ENCODE peak calls at places on chromosomes 2 and 18, in seven cellular contexts. E is foreskin fibroblast, Q is OCI-LY7, M is HL-60, O is Calu3, U is spleen, J is sigmoid colon. H is an unnamed sample.

GRCh38 chr2:88038263-88039105 is 17.1 kb downstream of the KRCC1 start:
- DNase-seq in E (peak), Q (no peak), M (no peak), O (no peak), U (no peak), J (no peak), H (no peak)

GRCh38 chr2:220147186-220147585 is 519.8 kb downstream of the SLC4A3 start:
- DNase-seq in E (peak), Q (no peak), M (no peak), O (no peak), U (no peak), J (no peak), H (no peak)

GRCh38 chr2:64017811-64018714 is 1.2 kb downstream of the VPS54 start:
- DNase-seq in E (no peak), Q (peak), M (peak), O (no peak), U (no peak), J (no peak), H (no peak)

GRCh38 chr18:59593291-59593717 is 103.9 kb downstream of the CCBE1 start:
- DNase-seq in E (peak), Q (no peak), M (no peak), O (no peak), U (no peak), J (no peak), H (no peak)

GRCh38 chr18:37484893-37485834 is 80.4 kb downstream of the CELF4 start:
- DNase-seq in E (peak), Q (no peak), M (peak), O (peak), U (no peak), J (no peak), H (peak)

GRCh38 chr2:109260886-109261700 is 132.1 kb downstream of the SH3RF3 start:
- DNase-seq in E (no peak), Q (no peak), M (peak), O (no peak), U (peak), J (peak), H (no peak)

GRCh38 chr2:7692657-7693161 is 775.5 kb downstream of the RNF144A start:
- DNase-seq in E (peak), Q (no peak), M (no peak), O (no peak), U (no peak), J (peak), H (no peak)

GRCh38 chr2:162053808-162054155 is 20.2 kb downstream of the DPP4 start:
- DNase-seq in E (no peak), Q (no peak), M (no peak), O (no peak), U (no peak), J (no peak), H (no peak)

GRCh38 chr2:224983719-224984388 is 58.4 kb downstream of the DOCK10 start:
- DNase-seq in E (peak), Q (no peak), M (no peak), O (no peak), U (no peak), J (no peak), H (no peak)

GRCh38 chr2:172128484-172128883 is 25.8 kb upstream of the DLX2 start:
- DNase-seq in E (no peak), Q (no peak), M (no peak), O (no peak), U (no peak), J (no peak), H (no peak)

GRCh38 chr18:10715791-10716190 is 190.0 kb downstream of the NAPG start:
- DNase-seq in E (peak), Q (no peak), M (no peak), O (peak), U (no peak), J (peak), H (no peak)

GRCh38 chr18:22606563-22607283 is 189.0 kb upstream of the CTAGE1 start:
- DNase-seq in E (no peak), Q (no peak), M (no peak), O (no peak), U (no peak), J (no peak), H (no peak)

GRCh38 chr2:9382604-9383235 is 40.6 kb downstream of the ITGB1BP1 start:
- DNase-seq in E (no peak), Q (no peak), M (no peak), O (no peak), U (no peak), J (peak), H (no peak)

GRCh38 chr2:105765415-105766299 is 20.9 kb downstream of the NCK2 start:
- DNase-seq in E (no peak), Q (no peak), M (no peak), O (no peak), U (no peak), J (no peak), H (no peak)

GRCh38 chr2:9970386-9971044 is 19.0 kb downstream of the GRHL1 start:
- DNase-seq in E (no peak), Q (no peak), M (no peak), O (no peak), U (no peak), J (no peak), H (no peak)

GRCh38 chr18:7038330-7038846 is 79.2 kb downstream of the LAMA1 start:
- DNase-seq in E (peak), Q (peak), M (no peak), O (peak), U (no peak), J (peak), H (no peak)

GRCh38 chr2:64859208-64860161 is 129.7 kb upstream of the SLC1A4 start:
- DNase-seq in E (peak), Q (no peak), M (peak), O (peak), U (peak), J (peak), H (peak)

GRCh38 chr2:95525294-95526035 is 40.9 kb upstream of the TRIM43B start:
- DNase-seq in E (no peak), Q (no peak), M (no peak), O (peak), U (no peak), J (no peak), H (peak)

GRCh38 chr2:95524195-95524594 is 39.6 kb upstream of the TRIM43B start:
- DNase-seq in E (no peak), Q (no peak), M (no peak), O (no peak), U (no peak), J (no peak), H (no peak)

GRCh38 chr2:95531254-95531771 is 46.8 kb upstream of the TRIM43B start:
- DNase-seq in E (no peak), Q (no peak), M (no peak), O (no peak), U (no peak), J (no peak), H (no peak)

GRCh38 chr2:95530734-95531133 is 46.2 kb upstream of the TRIM43B start:
- DNase-seq in E (no peak), Q (no peak), M (no peak), O (no peak), U (no peak), J (no peak), H (peak)

DNA sequence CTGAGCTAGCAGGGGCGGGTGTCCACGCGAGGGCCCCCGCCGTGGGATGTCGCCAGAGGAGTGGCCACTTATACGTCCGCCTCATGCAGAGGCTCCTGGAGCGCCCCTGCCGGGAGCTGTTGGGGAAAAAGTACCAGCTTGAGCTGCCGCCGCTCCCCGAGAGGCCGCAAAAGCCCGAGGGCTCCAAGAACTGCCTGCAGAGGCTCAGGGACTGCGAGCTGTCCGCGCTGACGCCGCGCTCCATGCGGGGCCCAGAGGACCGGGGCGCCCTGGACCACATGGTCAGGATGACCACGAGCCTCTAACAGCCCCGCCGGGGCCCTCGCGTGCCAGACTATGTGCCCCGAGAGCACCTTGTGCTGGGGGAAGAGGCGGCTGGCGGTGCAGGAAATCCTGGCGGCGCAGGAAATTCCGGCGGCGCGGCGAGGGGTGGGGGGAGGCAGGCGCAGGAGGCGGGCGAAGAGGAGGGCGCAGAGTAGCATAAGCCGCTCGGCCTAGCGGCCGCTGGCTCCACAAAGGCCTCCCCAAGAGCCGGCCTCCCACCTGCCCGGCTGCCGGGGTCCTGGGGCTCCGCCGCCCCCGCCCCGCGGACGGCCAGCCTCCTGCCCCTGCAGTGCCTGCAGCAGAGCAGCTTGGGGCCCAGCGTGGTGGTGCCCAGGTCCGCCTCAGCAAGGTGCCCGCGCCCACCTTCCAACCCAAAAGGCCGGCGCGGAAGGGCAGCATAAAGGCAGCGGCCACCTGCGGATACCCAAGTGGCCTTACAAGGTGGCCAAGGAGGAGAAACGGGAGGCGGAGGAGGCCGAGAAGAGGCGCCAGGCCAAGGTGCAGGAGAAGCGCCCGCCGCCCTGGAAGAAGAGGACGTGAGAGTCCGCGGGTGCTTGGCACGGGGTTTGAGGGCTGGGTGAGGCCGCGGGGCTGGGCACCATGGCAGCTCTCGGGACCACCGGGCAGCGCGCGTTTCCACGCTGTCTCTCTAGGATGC is 42.1 kb upstream of the TRIM43B start:
- DNase-seq in E (peak), Q (no peak), M (no peak), O (peak), U (peak), J (peak), H (peak)
- TF ChIP-seq CTCF in E (peak), Q (no peak), M (no peak), O (peak), U (no peak), J (peak), H (peak)

DNA sequence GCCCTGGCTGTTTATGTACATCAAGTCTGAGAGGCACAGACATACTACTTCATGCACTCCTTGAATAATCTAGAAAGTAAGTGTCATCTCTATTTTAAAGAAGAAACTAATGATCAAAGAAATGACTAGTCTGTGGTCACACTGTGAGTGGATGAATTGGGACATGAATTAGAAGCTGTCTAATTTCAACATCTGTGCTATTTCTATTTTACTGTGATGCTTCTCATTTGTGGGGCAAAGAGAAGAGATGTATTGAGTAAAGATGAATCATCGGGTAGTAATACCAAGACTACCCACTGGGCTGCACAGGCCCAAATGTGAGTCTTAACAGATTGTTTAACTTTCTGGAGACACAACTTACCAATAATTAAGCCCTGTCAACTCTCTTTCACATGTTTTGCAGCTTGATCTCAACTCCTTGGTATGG is 42.4 kb upstream of the MTIF2 start:
- DNase-seq in E (peak), Q (peak), M (no peak), O (no peak), U (no peak), J (no peak), H (peak)
- TF ChIP-seq CTCF in E (peak), Q (peak), M (peak), O (peak), U (no peak), J (no peak), H (no peak)

DNA sequence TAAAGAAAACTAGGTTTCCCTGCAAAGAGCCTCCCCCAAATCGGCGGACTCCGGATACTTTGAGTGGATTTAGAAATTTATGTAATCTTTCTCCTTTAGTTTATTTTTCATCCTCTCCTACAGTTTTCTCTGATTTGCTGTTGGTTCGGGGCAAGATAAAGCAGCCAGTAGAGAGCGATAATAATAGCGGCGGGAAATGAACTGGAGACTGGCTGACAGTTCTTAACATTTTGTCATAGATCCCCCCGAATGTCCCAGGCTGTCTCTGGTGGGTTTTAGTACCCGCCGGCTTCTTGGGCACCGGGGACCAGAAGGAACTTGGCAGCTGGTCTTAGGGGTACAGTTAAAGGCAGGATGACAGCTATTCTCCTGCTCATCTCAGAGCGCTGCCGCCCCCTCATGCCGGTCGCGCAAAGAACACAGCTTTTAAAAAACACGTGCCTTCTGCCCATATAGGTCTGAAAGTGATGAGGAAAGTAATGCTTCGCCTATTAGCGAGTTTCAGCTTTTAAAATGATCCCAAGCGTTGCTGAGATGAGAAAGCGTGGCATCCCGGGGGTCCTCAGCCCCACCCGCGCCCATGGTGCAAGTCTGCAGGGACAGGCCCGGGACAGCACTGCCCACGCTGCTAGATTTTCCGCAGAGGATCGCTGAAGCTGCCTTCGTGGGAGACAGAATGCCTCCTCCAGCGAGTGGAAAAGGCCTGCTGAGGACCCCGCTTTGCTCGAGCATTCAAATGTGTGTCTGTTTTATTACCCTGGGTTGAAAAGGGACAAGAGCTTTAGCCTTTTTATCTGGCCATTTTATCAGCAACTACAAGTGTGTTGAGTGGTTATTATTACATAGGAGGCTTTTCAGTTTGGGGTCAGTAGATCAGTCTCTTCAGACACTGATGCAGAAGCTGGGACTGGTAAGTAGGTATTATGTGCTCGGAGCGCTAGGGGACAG is 3.8 kb downstream of the ONECUT2 start:
- DNase-seq in E (no peak), Q (no peak), M (peak), O (peak), U (no peak), J (no peak), H (peak)
- TF ChIP-seq CTCF in E (no peak), Q (peak), M (no peak), O (no peak), U (no peak), J (no peak), H (no peak)

GRCh38 chr2:27489118-27489497 is 435 bp downstream of the IFT172 start:
- DNase-seq in E (no peak), Q (peak), M (no peak), O (peak), U (no peak), J (no peak), H (no peak)
- TF ChIP-seq CTCF in E (no peak), Q (peak), M (no peak), O (no peak), U (no peak), J (no peak), H (no peak)

GRCh38 chr18:44582432-44582831 is 98.3 kb upstream of the SETBP1 start:
- DNase-seq in E (no peak), Q (no peak), M (no peak), O (no peak), U (no peak), J (no peak), H (no peak)
- TF ChIP-seq CTCF in E (no peak), Q (no peak), M (no peak), O (no peak), U (no peak), J (no peak), H (no peak)

DNA sequence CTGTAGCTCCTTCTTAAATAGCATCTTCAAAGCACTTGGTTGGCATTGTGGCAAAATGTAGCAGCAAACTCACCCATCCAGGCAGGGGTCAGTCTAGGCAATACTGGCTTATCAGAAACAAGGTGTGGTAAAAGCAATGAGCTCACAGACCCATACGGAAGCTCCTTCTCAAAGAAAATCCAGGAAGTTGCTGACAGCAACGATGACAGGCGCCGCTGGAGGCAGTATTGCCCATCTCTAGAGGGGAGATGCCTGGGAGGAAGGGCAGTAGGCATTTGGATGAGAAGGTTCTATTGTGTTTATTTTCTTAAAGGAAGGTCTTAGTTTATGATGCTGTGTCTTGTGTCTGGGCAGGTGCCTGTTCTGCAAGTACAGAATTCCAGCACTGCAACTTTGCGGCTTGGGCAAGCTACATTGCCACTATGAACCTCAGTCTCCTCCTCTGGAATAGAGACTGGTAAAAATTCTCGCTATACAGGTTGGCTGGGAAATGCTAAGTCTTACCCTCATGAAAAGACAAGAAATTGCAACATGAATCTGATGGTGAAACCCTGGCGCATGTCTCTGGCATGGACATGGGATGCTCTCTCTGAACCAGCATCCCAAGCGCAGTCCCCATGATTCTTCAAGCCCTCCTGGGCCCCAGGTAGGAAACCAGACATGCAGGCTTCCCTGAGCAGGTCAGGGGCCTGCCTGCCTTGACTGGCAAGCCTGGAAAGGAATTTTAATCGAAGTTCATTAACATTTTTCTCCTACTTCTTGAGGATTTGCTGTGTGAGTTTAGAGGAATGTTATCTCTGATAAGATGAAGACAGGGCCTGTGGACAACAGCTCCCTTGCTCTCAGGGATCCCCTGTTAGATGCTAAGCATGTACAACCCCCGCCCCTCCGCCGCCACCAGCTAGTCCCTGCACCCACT is 156.0 kb downstream of the TFCP2L1 start:
- DNase-seq in E (no peak), Q (peak), M (peak), O (peak), U (no peak), J (no peak), H (peak)
- TF ChIP-seq CTCF in E (peak), Q (peak), M (peak), O (peak), U (peak), J (no peak), H (no peak)

DNA sequence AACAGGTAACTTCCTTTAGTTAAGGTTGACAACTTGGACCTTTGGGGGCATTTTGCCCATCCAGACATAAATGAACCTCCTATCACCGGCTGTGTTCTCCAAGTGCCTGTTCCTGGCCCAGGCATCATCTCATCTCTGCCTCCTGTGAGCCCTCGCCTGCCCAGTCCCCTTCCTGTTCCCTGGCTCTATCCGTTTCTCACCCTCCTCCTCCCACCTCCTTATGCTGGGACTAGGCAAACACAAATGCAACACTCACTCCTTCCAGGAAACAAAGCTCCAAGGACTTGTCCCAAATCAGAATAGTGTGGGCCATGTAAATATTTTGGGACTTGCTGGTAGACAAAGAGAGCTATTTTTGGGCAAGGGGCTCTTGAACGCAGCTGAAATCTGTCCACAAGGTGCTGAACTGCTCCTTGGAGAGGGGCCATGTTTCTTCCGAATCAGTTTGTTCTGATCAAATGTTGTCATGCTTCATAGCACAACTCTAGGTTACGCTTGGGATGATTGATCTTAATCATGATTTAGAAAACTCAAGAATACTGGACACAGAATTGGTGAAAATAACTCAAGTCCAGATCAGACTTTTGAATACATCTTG is 25.3 kb downstream of the MBP start:
- DNase-seq in E (no peak), Q (no peak), M (no peak), O (no peak), U (no peak), J (no peak), H (no peak)
- TF ChIP-seq CTCF in E (no peak), Q (no peak), M (no peak), O (no peak), U (no peak), J (no peak), H (no peak)

H was measured in GM13976.